ENCODE peak calls at places on chromosomes 4 and X, in eight cellular contexts. Y, W, V, Z, T, F, A and I are unnamed samples.

GRCh38 chr4:168651374-168651773 is 154.5 kb downstream of the PALLD start:
- DNase-seq in W (no peak), Y (no peak), F (no peak), T (no peak), Z (no peak), V (no peak), A (no peak), I (no peak)

GRCh38 chrX:37998586-37999267 is 7.6 kb upstream of the SYTL5 start:
- DNase-seq in Z (no peak), A (no peak), V (no peak), F (peak), T (peak), W (no peak), Y (no peak), I (no peak)

GRCh38 chr4:168610911-168611530 is 114.2 kb downstream of the PALLD start:
- DNase-seq in V (no peak), W (no peak), Z (no peak), Y (no peak), A (no peak), F (no peak), T (no peak), I (no peak)

GRCh38 chrX:46376246-46376885 is 168.9 kb downstream of the ZNF674 start:
- DNase-seq in Z (no peak), V (peak), W (peak), F (peak), Y (no peak), T (peak), A (peak), I (peak)

GRCh38 chrX:11480626-11481025 is 185.1 kb downstream of the ARHGAP6 start:
- DNase-seq in Z (no peak), V (no peak), T (peak), F (no peak), W (no peak), Y (no peak), A (no peak), I (no peak)

GRCh38 chr4:159142254-159142653 is 39.4 kb downstream of the RAPGEF2 start:
- DNase-seq in Z (no peak), F (peak), V (no peak), A (no peak), W (no peak), T (peak), Y (no peak), I (no peak)

GRCh38 chr4:187814737-187815465 is 180.7 kb upstream of the ZFP42 start:
- DNase-seq in V (no peak), A (no peak), Z (no peak), W (no peak), F (no peak), Y (peak), T (no peak), I (no peak)

GRCh38 chr4:1330761-1331590 is 16.0 kb upstream of the UVSSA start:
- DNase-seq in A (no peak), V (no peak), T (no peak), Y (no peak), W (peak), Z (no peak), F (no peak), I (no peak)

GRCh38 chr4:179738822-179739221 is 2296.6 kb upstream of the AGA start:
- DNase-seq in F (no peak), V (no peak), A (no peak), T (no peak), Y (no peak), Z (no peak), W (no peak), I (no peak)

GRCh38 chr4:91734682-91735081 is 569.1 kb upstream of the GRID2 start:
- DNase-seq in F (peak), Z (no peak), A (no peak), Y (no peak), W (no peak), V (no peak), T (no peak), I (no peak)

GRCh38 chr4:65311120-65311519 is 359.2 kb downstream of the EPHA5 start:
- DNase-seq in A (no peak), T (no peak), Y (no peak), W (no peak), Z (no peak), F (no peak), V (no peak), I (no peak)

GRCh38 chr4:2977116-2978097 is 14.0 kb downstream of the GRK4 start:
- DNase-seq in W (no peak), Y (no peak), F (no peak), Z (peak), T (peak), V (no peak), A (peak), I (no peak)

GRCh38 chr4:84582988-84583870 is at the start of gene CDS1:
- DNase-seq in F (peak), Z (peak), T (no peak), V (no peak), W (no peak), A (peak), Y (no peak), I (no peak)

GRCh38 chr4:169971456-169972015 is 54.7 kb downstream of the MFAP3L start:
- DNase-seq in W (no peak), V (no peak), A (no peak), T (no peak), Z (no peak), F (peak), Y (no peak), I (no peak)

GRCh38 chr4:167966161-167966560 is 126.2 kb upstream of the ANXA10 start:
- DNase-seq in W (no peak), Z (no peak), T (no peak), V (no peak), F (peak), Y (no peak), A (no peak), I (no peak)

GRCh38 chrX:13518126-13518525 is 51.3 kb upstream of the EGFL6 start:
- DNase-seq in F (peak), Y (no peak), A (no peak), Z (no peak), W (no peak), T (no peak), V (no peak), I (no peak)

GRCh38 chr4:155703486-155704227 is 37.0 kb downstream of the GUCY1A1 start:
- DNase-seq in V (no peak), Z (no peak), W (no peak), A (no peak), Y (no peak), T (no peak), F (peak), I (peak)

GRCh38 chrX:115226929-115227328 is 7.0 kb downstream of the LRCH2 start:
- DNase-seq in A (peak), W (no peak), Z (peak), T (peak), Y (no peak), V (peak), F (peak), I (peak)

GRCh38 chrX:151359931-151360871 is 36.8 kb upstream of the VMA21 start:
- DNase-seq in F (peak), A (peak), Z (peak), T (no peak), W (peak), Y (peak), V (no peak), I (peak)

GRCh38 chr4:89024051-89024675 is 32.8 kb downstream of the FAM13A start:
- DNase-seq in W (peak), V (peak), F (peak), Y (peak), A (peak), Z (peak), T (peak), I (peak)

GRCh38 chr4:156581693-156582092 is 389.9 kb downstream of the PDGFC start:
- DNase-seq in Y (no peak), W (no peak), V (no peak), T (no peak), F (no peak), A (no peak), Z (no peak), I (peak)

GRCh38 chr4:87574996-87575395 is 33.3 kb upstream of the DSPP start:
- DNase-seq in V (no peak), Y (no peak), W (no peak), Z (no peak), F (peak), T (no peak), A (no peak), I (no peak)

GRCh38 chrX:1323315-1323714 is 13.3 kb upstream of the IL3RA start:
- DNase-seq in W (peak), T (peak), A (peak), F (no peak), V (peak), Y (no peak), Z (no peak), I (peak)

GRCh38 chrX:7347465-7347864 is 199.5 kb upstream of the PUDP start:
- DNase-seq in A (no peak), Z (no peak), T (no peak), V (no peak), W (no peak), Y (no peak), F (no peak), I (peak)

GRCh38 chrX:44974462-44974861 is 101.5 kb downstream of the KDM6A start:
- DNase-seq in A (no peak), F (peak), T (peak), V (peak), Y (no peak), Z (no peak), W (no peak), I (no peak)

GRCh38 chrX:5163663-5164062 is 1065.0 kb downstream of the NLGN4X start:
- DNase-seq in W (no peak), V (no peak), F (no peak), Y (no peak), T (no peak), Z (no peak), A (no peak), I (peak)

GRCh38 chr4:60637976-60638375 is 562.1 kb upstream of the ADGRL3 start:
- DNase-seq in A (no peak), Z (no peak), F (no peak), T (no peak), W (no peak), Y (no peak), V (no peak), I (no peak)
- H3K4me3 ChIP-seq in A (no peak), Z (no peak), F (no peak), T (no peak), W (no peak), Y (no peak), V (no peak), I (no peak)

GRCh38 chrX:39196192-39197102 is 395.2 kb downstream of the MID1IP1 start:
- DNase-seq in Y (peak), T (peak), A (no peak), W (peak), V (no peak), Z (no peak), F (peak), I (peak)
- H3K4me3 ChIP-seq in Y (no peak), T (no peak), A (no peak), W (peak), V (no peak), Z (no peak), F (no peak), I (peak)

DNA sequence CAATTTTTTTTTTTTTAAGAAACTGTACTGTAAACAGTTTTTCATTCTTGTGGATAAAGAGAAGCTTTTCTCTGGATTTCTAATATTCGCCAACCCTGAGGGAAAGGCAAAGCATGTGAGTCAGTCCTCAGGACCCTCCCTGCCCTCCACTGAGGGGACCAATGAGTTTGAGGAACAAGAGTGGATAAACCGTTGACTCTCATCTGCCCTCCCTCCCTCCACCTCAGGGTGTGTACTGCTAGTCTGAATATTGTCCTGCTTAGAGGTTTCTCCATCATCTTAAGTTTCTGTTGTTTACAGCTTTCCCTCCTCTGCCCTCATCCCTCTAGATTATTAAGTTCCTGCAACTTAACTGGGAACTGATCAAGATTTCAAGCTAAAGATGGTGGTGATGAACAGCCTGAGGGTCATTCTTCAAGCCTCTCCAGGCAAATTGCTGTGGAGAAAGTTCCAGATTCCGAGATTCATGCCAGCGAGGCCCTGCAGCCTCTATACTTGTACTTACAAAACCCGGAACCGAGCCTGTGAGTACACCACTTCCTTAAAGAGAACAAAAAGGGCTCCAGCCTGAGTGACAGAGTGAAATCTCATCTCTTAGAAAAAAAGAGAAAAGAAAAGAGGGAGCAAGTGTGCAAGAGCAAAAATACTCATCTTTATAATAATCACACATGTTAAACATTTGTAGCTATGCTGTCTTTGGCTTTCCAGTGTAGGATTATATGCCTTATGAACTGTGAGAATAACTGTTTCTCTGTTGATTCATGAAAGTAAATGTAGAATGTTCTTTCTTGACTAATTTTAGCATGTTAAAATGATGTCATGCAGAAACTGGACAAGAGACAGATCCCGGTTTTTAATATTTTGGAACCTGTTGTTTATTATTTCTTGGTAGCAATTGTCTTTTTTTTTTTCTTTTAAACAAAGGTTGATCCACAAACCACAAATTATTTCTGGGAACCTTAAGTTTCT is 11.9 kb downstream of the CA5B start:
- DNase-seq in Z (no peak), V (no peak), W (peak), A (no peak), Y (no peak), F (no peak), T (no peak), I (no peak)
- H3K4me3 ChIP-seq in Z (no peak), V (no peak), W (peak), A (no peak), Y (no peak), F (no peak), T (no peak), I (no peak)

GRCh38 chrX:153476628-153477027 is 6.3 kb upstream of the HAUS7 start:
- DNase-seq in F (no peak), V (no peak), T (no peak), W (no peak), Z (peak), A (peak), Y (peak), I (no peak)

GRCh38 chrX:153475751-153476281 is 5.4 kb upstream of the HAUS7 start:
- DNase-seq in W (no peak), Y (no peak), T (no peak), F (no peak), A (no peak), V (no peak), Z (no peak), I (no peak)

GRCh38 chrX:153477458-153477857 is 7.1 kb upstream of the HAUS7 start:
- DNase-seq in W (no peak), A (no peak), Z (no peak), T (no peak), V (no peak), F (no peak), Y (no peak), I (no peak)

GRCh38 chrX:153477901-153478300 is 7.5 kb upstream of the HAUS7 start:
- DNase-seq in Z (no peak), T (no peak), V (no peak), Y (peak), A (no peak), W (no peak), F (no peak), I (no peak)

DNA sequence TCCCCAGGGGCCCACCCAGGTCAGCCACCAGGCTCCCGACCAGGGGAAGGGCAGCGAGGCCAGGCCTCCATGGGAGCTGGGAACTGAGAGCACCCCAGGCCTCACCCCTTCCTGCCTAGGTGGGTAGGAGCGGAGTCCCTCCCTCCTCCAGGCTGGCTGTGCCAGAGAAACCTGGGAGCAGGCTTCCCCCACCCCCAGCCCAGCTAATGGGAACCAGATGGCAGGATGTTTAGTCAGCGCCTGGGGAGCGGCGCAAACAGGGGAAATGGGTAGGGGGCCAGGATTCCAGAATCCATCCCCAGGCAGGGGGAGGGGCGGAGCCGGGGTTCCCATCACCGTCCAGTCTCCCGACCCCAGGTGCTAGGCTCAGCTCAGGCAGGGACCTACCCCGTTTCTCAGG is 6.7 kb upstream of the HAUS7 start:
- DNase-seq in F (no peak), Z (peak), A (peak), V (no peak), Y (peak), T (no peak), W (no peak), I (no peak)
- H3K4me3 ChIP-seq in F (no peak), Z (no peak), A (no peak), V (no peak), Y (no peak), T (no peak), W (no peak), I (no peak)

GRCh38 chr4:146243141-146243882 is 29.0 kb downstream of the REELD1 start:
- DNase-seq in T (peak), Z (no peak), A (no peak), Y (no peak), W (peak), F (no peak), V (peak), I (peak)
- H3K4me3 ChIP-seq in T (no peak), Z (no peak), A (no peak), Y (no peak), W (peak), F (no peak), V (no peak), I (no peak)

GRCh38 chrX:17986977-17987376 is 125.9 kb upstream of the RAI2 start:
- DNase-seq in V (no peak), A (no peak), T (no peak), F (no peak), Z (no peak), W (no peak), Y (no peak), I (no peak)
- H3K4me3 ChIP-seq in V (no peak), A (no peak), T (no peak), F (no peak), Z (no peak), W (no peak), Y (no peak), I (no peak)